ENCODE peak calls at places on chromosomes 7 and 10, in ten cellular contexts. One of them, this sample, is unnamed.

GRCh38 chr7:95476072-95476845 is 9.5 kb upstream of the ASB4 start:
- DNase-seq in GM12878: no peak
- DNase-seq in endothelial cell: no peak
- DNase-seq in choroid plexus epithelial cell: peak
- DNase-seq in neural crest cell: peak
- DNase-seq in tibial artery: no peak
- DNase-seq in osteocyte: no peak
- DNase-seq in cardiac fibroblast: peak
- DNase-seq in AG10803: no peak
- DNase-seq in fibroblast of the aortic adventitia: no peak
- DNase-seq in this sample: no peak

GRCh38 chr7:77351539-77352004 is 64.6 kb downstream of the GSAP start:
- DNase-seq in GM12878: peak
- DNase-seq in tibial artery: no peak
- DNase-seq in choroid plexus epithelial cell: peak
- DNase-seq in AG10803: no peak
- DNase-seq in endothelial cell: peak
- DNase-seq in fibroblast of the aortic adventitia: no peak
- DNase-seq in osteocyte: no peak
- DNase-seq in cardiac fibroblast: no peak
- DNase-seq in neural crest cell: no peak
- DNase-seq in this sample: peak

GRCh38 chr7:30140456-30140855 is 5.7 kb downstream of the MTURN start:
- DNase-seq in GM12878: no peak
- DNase-seq in cardiac fibroblast: no peak
- DNase-seq in AG10803: no peak
- DNase-seq in choroid plexus epithelial cell: no peak
- DNase-seq in endothelial cell: no peak
- DNase-seq in fibroblast of the aortic adventitia: no peak
- DNase-seq in osteocyte: no peak
- DNase-seq in tibial artery: no peak
- DNase-seq in neural crest cell: no peak
- DNase-seq in this sample: no peak

GRCh38 chr10:74810087-74810486 is 16.3 kb upstream of the KAT6B start:
- DNase-seq in tibial artery: peak
- DNase-seq in choroid plexus epithelial cell: no peak
- DNase-seq in neural crest cell: no peak
- DNase-seq in fibroblast of the aortic adventitia: no peak
- DNase-seq in GM12878: no peak
- DNase-seq in endothelial cell: no peak
- DNase-seq in AG10803: no peak
- DNase-seq in osteocyte: no peak
- DNase-seq in cardiac fibroblast: no peak
- DNase-seq in this sample: no peak

GRCh38 chr10:91378061-91378460 is 32.1 kb upstream of the HECTD2 start:
- DNase-seq in AG10803: no peak
- DNase-seq in neural crest cell: no peak
- DNase-seq in tibial artery: no peak
- DNase-seq in GM12878: no peak
- DNase-seq in cardiac fibroblast: no peak
- DNase-seq in endothelial cell: no peak
- DNase-seq in fibroblast of the aortic adventitia: peak
- DNase-seq in osteocyte: no peak
- DNase-seq in choroid plexus epithelial cell: peak
- DNase-seq in this sample: no peak

GRCh38 chr7:37287093-37287492 is 161.6 kb downstream of the ELMO1 start:
- DNase-seq in GM12878: no peak
- DNase-seq in choroid plexus epithelial cell: peak
- DNase-seq in fibroblast of the aortic adventitia: no peak
- DNase-seq in cardiac fibroblast: no peak
- DNase-seq in tibial artery: no peak
- DNase-seq in neural crest cell: no peak
- DNase-seq in osteocyte: no peak
- DNase-seq in AG10803: no peak
- DNase-seq in endothelial cell: no peak
- DNase-seq in this sample: no peak

GRCh38 chr7:114026486-114027089 is 107.8 kb upstream of the PPP1R3A start:
- DNase-seq in neural crest cell: peak
- DNase-seq in AG10803: peak
- DNase-seq in cardiac fibroblast: peak
- DNase-seq in endothelial cell: peak
- DNase-seq in choroid plexus epithelial cell: peak
- DNase-seq in fibroblast of the aortic adventitia: peak
- DNase-seq in GM12878: no peak
- DNase-seq in tibial artery: no peak
- DNase-seq in osteocyte: no peak
- DNase-seq in this sample: no peak

GRCh38 chr7:1204460-1204859 is 28.2 kb upstream of the UNCX start:
- DNase-seq in cardiac fibroblast: no peak
- DNase-seq in GM12878: no peak
- DNase-seq in choroid plexus epithelial cell: no peak
- DNase-seq in neural crest cell: no peak
- DNase-seq in AG10803: peak
- DNase-seq in tibial artery: no peak
- DNase-seq in osteocyte: no peak
- DNase-seq in endothelial cell: no peak
- DNase-seq in fibroblast of the aortic adventitia: peak
- DNase-seq in this sample: no peak

GRCh38 chr7:133480868-133481267 is 228.0 kb downstream of the EXOC4 start:
- DNase-seq in cardiac fibroblast: no peak
- DNase-seq in fibroblast of the aortic adventitia: no peak
- DNase-seq in tibial artery: no peak
- DNase-seq in AG10803: no peak
- DNase-seq in endothelial cell: no peak
- DNase-seq in GM12878: no peak
- DNase-seq in neural crest cell: no peak
- DNase-seq in osteocyte: no peak
- DNase-seq in choroid plexus epithelial cell: no peak
- DNase-seq in this sample: no peak

GRCh38 chr10:67697646-67698245 is 1.8 kb upstream of the CTNNA3 start:
- DNase-seq in fibroblast of the aortic adventitia: peak
- DNase-seq in choroid plexus epithelial cell: peak
- DNase-seq in AG10803: peak
- DNase-seq in tibial artery: no peak
- DNase-seq in neural crest cell: peak
- DNase-seq in osteocyte: no peak
- DNase-seq in GM12878: no peak
- DNase-seq in endothelial cell: peak
- DNase-seq in cardiac fibroblast: peak
- DNase-seq in this sample: no peak

GRCh38 chr7:82234457-82235049 is 209.0 kb downstream of the CACNA2D1 start:
- DNase-seq in tibial artery: no peak
- DNase-seq in osteocyte: no peak
- DNase-seq in neural crest cell: no peak
- DNase-seq in fibroblast of the aortic adventitia: peak
- DNase-seq in GM12878: no peak
- DNase-seq in cardiac fibroblast: peak
- DNase-seq in choroid plexus epithelial cell: peak
- DNase-seq in AG10803: peak
- DNase-seq in endothelial cell: no peak
- DNase-seq in this sample: no peak

GRCh38 chr10:122468923-122469781 is 7.8 kb downstream of the HTRA1 start:
- DNase-seq in cardiac fibroblast: peak
- DNase-seq in fibroblast of the aortic adventitia: peak
- DNase-seq in GM12878: no peak
- DNase-seq in AG10803: peak
- DNase-seq in tibial artery: peak
- DNase-seq in endothelial cell: no peak
- DNase-seq in choroid plexus epithelial cell: peak
- DNase-seq in neural crest cell: no peak
- DNase-seq in osteocyte: no peak
- DNase-seq in this sample: no peak

GRCh38 chr10:87767253-87767652 is 50.8 kb downstream of the ATAD1 start:
- DNase-seq in endothelial cell: peak
- DNase-seq in tibial artery: no peak
- DNase-seq in choroid plexus epithelial cell: peak
- DNase-seq in osteocyte: no peak
- DNase-seq in neural crest cell: no peak
- DNase-seq in fibroblast of the aortic adventitia: no peak
- DNase-seq in cardiac fibroblast: peak
- DNase-seq in AG10803: peak
- DNase-seq in GM12878: no peak
- DNase-seq in this sample: no peak

GRCh38 chr7:14389052-14389988 is 399.9 kb upstream of the ETV1 start:
- DNase-seq in neural crest cell: no peak
- DNase-seq in cardiac fibroblast: no peak
- DNase-seq in choroid plexus epithelial cell: no peak
- DNase-seq in fibroblast of the aortic adventitia: no peak
- DNase-seq in tibial artery: no peak
- DNase-seq in AG10803: no peak
- DNase-seq in GM12878: no peak
- DNase-seq in osteocyte: no peak
- DNase-seq in endothelial cell: no peak
- DNase-seq in this sample: no peak

GRCh38 chr7:37916673-37917660 is at the start of gene SFRP4:
- DNase-seq in GM12878: no peak
- DNase-seq in cardiac fibroblast: peak
- DNase-seq in AG10803: peak
- DNase-seq in endothelial cell: peak
- DNase-seq in osteocyte: no peak
- DNase-seq in choroid plexus epithelial cell: peak
- DNase-seq in tibial artery: peak
- DNase-seq in neural crest cell: peak
- DNase-seq in fibroblast of the aortic adventitia: peak
- DNase-seq in this sample: no peak

GRCh38 chr10:34299105-34299611 is 515.9 kb downstream of the PARD3 start:
- DNase-seq in neural crest cell: no peak
- DNase-seq in endothelial cell: no peak
- DNase-seq in fibroblast of the aortic adventitia: peak
- DNase-seq in choroid plexus epithelial cell: peak
- DNase-seq in AG10803: peak
- DNase-seq in osteocyte: no peak
- DNase-seq in tibial artery: no peak
- DNase-seq in cardiac fibroblast: peak
- DNase-seq in GM12878: no peak
- DNase-seq in this sample: no peak

GRCh38 chr7:23471090-23471859 is 984 bp upstream of the IGF2BP3 start:
- DNase-seq in AG10803: no peak
- DNase-seq in osteocyte: peak
- DNase-seq in cardiac fibroblast: peak
- DNase-seq in fibroblast of the aortic adventitia: peak
- DNase-seq in endothelial cell: peak
- DNase-seq in tibial artery: no peak
- DNase-seq in neural crest cell: peak
- DNase-seq in choroid plexus epithelial cell: peak
- DNase-seq in GM12878: no peak
- DNase-seq in this sample: peak

GRCh38 chr7:51035696-51036095 is 253.0 kb upstream of the GRB10 start:
- DNase-seq in GM12878: no peak
- DNase-seq in choroid plexus epithelial cell: peak
- DNase-seq in fibroblast of the aortic adventitia: peak
- DNase-seq in neural crest cell: no peak
- DNase-seq in endothelial cell: no peak
- DNase-seq in AG10803: peak
- DNase-seq in cardiac fibroblast: peak
- DNase-seq in osteocyte: no peak
- DNase-seq in tibial artery: no peak
- DNase-seq in this sample: no peak

GRCh38 chr7:127473409-127473808 is 80.9 kb upstream of the ZNF800 start:
- DNase-seq in GM12878: no peak
- DNase-seq in endothelial cell: no peak
- DNase-seq in choroid plexus epithelial cell: no peak
- DNase-seq in fibroblast of the aortic adventitia: no peak
- DNase-seq in neural crest cell: no peak
- DNase-seq in cardiac fibroblast: no peak
- DNase-seq in tibial artery: no peak
- DNase-seq in osteocyte: no peak
- DNase-seq in AG10803: no peak
- DNase-seq in this sample: no peak
- TF ChIP-seq CTCF in GM12878: no peak
- TF ChIP-seq CTCF in endothelial cell: no peak
- TF ChIP-seq CTCF in choroid plexus epithelial cell: no peak
- TF ChIP-seq CTCF in fibroblast of the aortic adventitia: no peak
- TF ChIP-seq CTCF in neural crest cell: no peak
- TF ChIP-seq CTCF in cardiac fibroblast: no peak
- TF ChIP-seq CTCF in tibial artery: no peak
- TF ChIP-seq CTCF in osteocyte: no peak
- TF ChIP-seq CTCF in AG10803: no peak
- TF ChIP-seq CTCF in this sample: no peak

GRCh38 chr10:119859422-119860258 is 13.0 kb downstream of the MCMBP start:
- DNase-seq in neural crest cell: no peak
- DNase-seq in tibial artery: no peak
- DNase-seq in fibroblast of the aortic adventitia: peak
- DNase-seq in choroid plexus epithelial cell: peak
- DNase-seq in GM12878: no peak
- DNase-seq in AG10803: peak
- DNase-seq in osteocyte: no peak
- DNase-seq in endothelial cell: no peak
- DNase-seq in cardiac fibroblast: peak
- DNase-seq in this sample: no peak
- TF ChIP-seq CTCF in neural crest cell: peak
- TF ChIP-seq CTCF in tibial artery: peak
- TF ChIP-seq CTCF in fibroblast of the aortic adventitia: peak
- TF ChIP-seq CTCF in choroid plexus epithelial cell: peak
- TF ChIP-seq CTCF in GM12878: peak
- TF ChIP-seq CTCF in AG10803: peak
- TF ChIP-seq CTCF in osteocyte: peak
- TF ChIP-seq CTCF in endothelial cell: peak
- TF ChIP-seq CTCF in cardiac fibroblast: peak
- TF ChIP-seq CTCF in this sample: peak

DNA sequence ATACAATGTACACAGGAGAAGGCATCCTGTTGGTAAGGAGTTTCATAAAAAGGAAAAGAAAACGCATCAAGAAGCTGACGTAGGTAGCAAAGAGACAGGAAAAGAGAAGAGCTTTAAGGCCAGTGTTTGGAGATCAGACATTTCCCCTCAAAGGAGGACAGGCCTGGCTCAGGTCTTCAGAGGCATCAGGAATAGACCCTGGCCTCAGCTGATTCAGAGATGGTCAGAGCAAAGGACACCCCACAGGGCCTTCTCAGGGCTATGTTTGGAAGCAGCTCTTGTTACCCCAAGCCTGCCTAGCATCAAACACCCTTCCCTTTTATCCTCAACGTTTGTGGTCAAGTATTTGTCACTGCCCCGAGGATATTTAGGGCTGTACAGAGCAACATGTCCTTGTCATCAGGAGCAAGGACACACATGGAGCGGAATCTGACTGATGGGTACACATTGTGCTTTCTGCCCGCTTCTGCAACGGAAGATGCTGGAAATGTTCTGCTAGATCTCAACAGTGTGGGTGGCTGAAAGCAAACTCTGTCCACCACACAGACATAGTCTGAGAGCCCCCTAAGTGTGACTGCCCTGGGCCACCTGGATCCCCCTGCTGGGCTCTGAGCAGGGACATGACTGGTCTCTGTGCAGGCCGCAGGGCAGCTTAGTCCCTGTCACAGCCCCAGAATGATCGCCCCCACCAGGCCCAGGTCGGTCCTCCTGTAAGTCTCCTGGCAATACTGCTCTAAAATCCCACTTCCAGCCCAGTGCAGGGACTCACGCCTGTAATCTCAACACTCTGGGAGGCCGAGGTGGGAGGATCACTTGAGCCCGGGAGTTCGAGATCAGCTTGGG is 1.0 kb upstream of the ZDHHC4 start:
- DNase-seq in osteocyte: no peak
- DNase-seq in choroid plexus epithelial cell: no peak
- DNase-seq in neural crest cell: no peak
- DNase-seq in cardiac fibroblast: no peak
- DNase-seq in fibroblast of the aortic adventitia: no peak
- DNase-seq in AG10803: no peak
- DNase-seq in GM12878: no peak
- DNase-seq in endothelial cell: no peak
- DNase-seq in tibial artery: no peak
- DNase-seq in this sample: no peak
- TF ChIP-seq CTCF in osteocyte: no peak
- TF ChIP-seq CTCF in choroid plexus epithelial cell: no peak
- TF ChIP-seq CTCF in neural crest cell: no peak
- TF ChIP-seq CTCF in cardiac fibroblast: no peak
- TF ChIP-seq CTCF in fibroblast of the aortic adventitia: no peak
- TF ChIP-seq CTCF in AG10803: no peak
- TF ChIP-seq CTCF in GM12878: no peak
- TF ChIP-seq CTCF in endothelial cell: no peak
- TF ChIP-seq CTCF in tibial artery: no peak
- TF ChIP-seq CTCF in this sample: no peak

GRCh38 chr10:95907454-95908253 is at the start of gene CC2D2B:
- DNase-seq in endothelial cell: peak
- DNase-seq in neural crest cell: peak
- DNase-seq in cardiac fibroblast: peak
- DNase-seq in osteocyte: peak
- DNase-seq in GM12878: peak
- DNase-seq in tibial artery: peak
- DNase-seq in choroid plexus epithelial cell: peak
- DNase-seq in AG10803: peak
- DNase-seq in fibroblast of the aortic adventitia: peak
- DNase-seq in this sample: peak
- TF ChIP-seq CTCF in endothelial cell: no peak
- TF ChIP-seq CTCF in neural crest cell: no peak
- TF ChIP-seq CTCF in cardiac fibroblast: no peak
- TF ChIP-seq CTCF in osteocyte: no peak
- TF ChIP-seq CTCF in GM12878: peak
- TF ChIP-seq CTCF in tibial artery: no peak
- TF ChIP-seq CTCF in choroid plexus epithelial cell: no peak
- TF ChIP-seq CTCF in AG10803: no peak
- TF ChIP-seq CTCF in fibroblast of the aortic adventitia: no peak
- TF ChIP-seq CTCF in this sample: no peak

This sample was measured in activated B cell treated with CpG ODN at 0.5 μM for 24 hours.